ENCODE peak calls at places on chromosomes 11 and 22, in five cellular contexts. Q, L, U, J and I are unnamed samples.

GRCh38 chr11:77309401-77310085 is 8.1 kb upstream of the GDPD4 start:
- DNase-seq in Q (no peak), L (no peak), U (no peak), J (no peak), I (no peak)

GRCh38 chr11:61011239-61011870 is 39.9 kb downstream of the CD6 start:
- DNase-seq in Q (no peak), L (no peak), U (no peak), J (no peak), I (no peak)

GRCh38 chr11:120956710-120957500 is 67.0 kb upstream of the TBCEL start:
- DNase-seq in Q (no peak), L (peak; percentile 56), U (no peak), J (no peak), I (no peak)

GRCh38 chr22:25477358-25477757 is 87.1 kb upstream of the GRK3 start:
- DNase-seq in Q (no peak), L (no peak), U (no peak), J (no peak), I (no peak)

GRCh38 chr11:91446267-91446666 is 778.4 kb upstream of the FAT3 start:
- DNase-seq in Q (no peak), L (no peak), U (no peak), J (no peak), I (no peak)

GRCh38 chr11:73308963-73309960 is 1.2 kb downstream of the ARHGEF17 start:
- DNase-seq in Q (no peak), L (peak; percentile 84), U (no peak), J (peak; percentile 92), I (no peak)

GRCh38 chr11:11731311-11732083 is 109.7 kb upstream of the GALNT18 start:
- DNase-seq in Q (no peak), L (no peak), U (no peak), J (no peak), I (no peak)

GRCh38 chr11:59669611-59670009 is 773 bp upstream of the PATL1 start:
- DNase-seq in Q (no peak), L (no peak), U (no peak), J (no peak), I (peak; percentile 22)

GRCh38 chr11:75813622-75814039 is 1.4 kb upstream of the UVRAG start:
- DNase-seq in Q (no peak), L (no peak), U (no peak), J (peak; percentile 72), I (no peak)

GRCh38 chr11:126442523-126442922 is 87.0 kb downstream of the ST3GAL4 start:
- DNase-seq in Q (no peak), L (no peak), U (no peak), J (no peak), I (no peak)

GRCh38 chr11:41177791-41178190 is 281.7 kb downstream of the LRRC4C start:
- DNase-seq in Q (no peak), L (no peak), U (no peak), J (no peak), I (no peak)

GRCh38 chr22:47367993-47368945 is 605.8 kb downstream of the TBC1D22A start:
- DNase-seq in Q (no peak), L (no peak), U (no peak), J (no peak), I (no peak)

GRCh38 chr11:62796281-62796680 is 4.5 kb upstream of the TMEM223 start:
- DNase-seq in Q (no peak), L (no peak), U (no peak), J (no peak), I (no peak)

GRCh38 chr11:69263736-69264052 is 30.3 kb upstream of the MYEOV start:
- DNase-seq in Q (no peak), L (no peak), U (no peak), J (no peak), I (no peak)
- TF ChIP-seq SUZ12 in Q (no peak), L (no peak), U (no peak), J (no peak), I (no peak)

GRCh38 chr22:17893900-17894299 is 119.6 kb upstream of the BID start:
- DNase-seq in Q (no peak), L (no peak), U (no peak), J (peak; percentile 29), I (no peak)
- TF ChIP-seq SUZ12 in Q (no peak), L (no peak), U (no peak), J (no peak), I (no peak)

DNA sequence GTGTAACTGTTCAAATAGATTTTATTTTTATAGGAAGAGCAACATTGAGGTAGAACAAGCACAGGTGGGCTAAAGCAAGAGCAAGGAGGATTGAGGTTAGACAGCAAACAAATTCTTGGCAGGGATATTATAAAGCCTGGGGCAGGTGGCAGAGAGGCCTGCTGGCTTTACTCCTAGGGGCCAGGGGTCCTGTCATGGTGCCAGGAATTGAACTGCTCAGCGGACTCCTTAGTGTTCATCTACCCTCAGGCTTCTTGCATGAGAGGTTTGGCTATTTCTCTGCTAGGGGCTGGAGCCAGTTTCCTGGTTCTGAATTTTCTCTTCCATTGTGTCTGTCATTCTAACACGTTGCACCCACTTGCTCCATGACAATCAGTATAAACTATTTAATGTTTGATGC is 217.2 kb upstream of the NCAM1 start:
- DNase-seq in Q (no peak), L (no peak), U (no peak), J (no peak), I (no peak)
- TF ChIP-seq SUZ12 in Q (no peak), L (no peak), U (no peak), J (no peak), I (no peak)

GRCh38 chr22:23264610-23265388 is 84.5 kb downstream of the BCR start:
- DNase-seq in Q (no peak), L (no peak), U (no peak), J (no peak), I (no peak)
- TF ChIP-seq SUZ12 in Q (no peak), L (no peak), U (no peak), J (no peak), I (no peak)